ENCODE peak calls at places on chromosomes 5 and 9, in six cellular contexts. One of them, this sample, is unnamed. For H3K9me3, the result is how much of the 10 kb centered on the place peaks cover.

GRCh38 chr9:14222149-14222835 is 91.6 kb downstream of the NFIB start:
- DNase-seq in body of pancreas: no peak
- DNase-seq in tibial nerve: no peak
- DNase-seq in ovary: no peak
- DNase-seq in mammary epithelial cell: no peak
- DNase-seq in adrenal gland: no peak
- DNase-seq in this sample: no peak

GRCh38 chr9:99239341-99240055 is 17.4 kb downstream of the SEC61B start:
- DNase-seq in mammary epithelial cell: peak
- DNase-seq in adrenal gland: no peak
- DNase-seq in ovary: no peak
- DNase-seq in tibial nerve: no peak
- DNase-seq in body of pancreas: no peak
- DNase-seq in this sample: no peak

GRCh38 chr5:144484124-144484897 is 313.6 kb downstream of the KCTD16 start:
- DNase-seq in adrenal gland: no peak
- DNase-seq in body of pancreas: no peak
- DNase-seq in ovary: no peak
- DNase-seq in mammary epithelial cell: peak
- DNase-seq in tibial nerve: no peak
- DNase-seq in this sample: no peak

GRCh38 chr9:119003218-119003617 is 366.0 kb downstream of the BRINP1 start:
- DNase-seq in ovary: no peak
- DNase-seq in tibial nerve: no peak
- DNase-seq in adrenal gland: no peak
- DNase-seq in mammary epithelial cell: no peak
- DNase-seq in body of pancreas: no peak
- DNase-seq in this sample: no peak

GRCh38 chr5:112238473-112238872 is 180.6 kb downstream of the EPB41L4A start:
- DNase-seq in mammary epithelial cell: no peak
- DNase-seq in tibial nerve: no peak
- DNase-seq in body of pancreas: no peak
- DNase-seq in ovary: no peak
- DNase-seq in adrenal gland: no peak
- DNase-seq in this sample: no peak

GRCh38 chr5:172648008-172648359 is 6.9 kb downstream of the NEURL1B start:
- DNase-seq in ovary: no peak
- DNase-seq in body of pancreas: no peak
- DNase-seq in mammary epithelial cell: peak
- DNase-seq in adrenal gland: no peak
- DNase-seq in tibial nerve: no peak
- DNase-seq in this sample: no peak

GRCh38 chr5:14250094-14250777 is 107.1 kb downstream of the TRIO start:
- DNase-seq in adrenal gland: peak
- DNase-seq in tibial nerve: peak
- DNase-seq in body of pancreas: peak
- DNase-seq in mammary epithelial cell: peak
- DNase-seq in ovary: peak
- DNase-seq in this sample: peak

GRCh38 chr9:120735009-120735408 is 20.7 kb upstream of the MEGF9 start:
- DNase-seq in adrenal gland: no peak
- DNase-seq in ovary: no peak
- DNase-seq in mammary epithelial cell: no peak
- DNase-seq in tibial nerve: no peak
- DNase-seq in body of pancreas: no peak
- DNase-seq in this sample: no peak

GRCh38 chr9:114879165-114879564 is 51.2 kb downstream of the TNFSF8 start:
- DNase-seq in adrenal gland: no peak
- DNase-seq in mammary epithelial cell: no peak
- DNase-seq in tibial nerve: no peak
- DNase-seq in body of pancreas: no peak
- DNase-seq in ovary: no peak
- DNase-seq in this sample: no peak

GRCh38 chr5:6868170-6868569 is 154.9 kb downstream of the TENT4A start:
- DNase-seq in adrenal gland: no peak
- DNase-seq in ovary: no peak
- DNase-seq in mammary epithelial cell: no peak
- DNase-seq in tibial nerve: no peak
- DNase-seq in body of pancreas: no peak
- DNase-seq in this sample: no peak

GRCh38 chr5:131587541-131587940 is 47.5 kb downstream of the RAPGEF6 start:
- DNase-seq in body of pancreas: no peak
- DNase-seq in mammary epithelial cell: peak
- DNase-seq in adrenal gland: no peak
- DNase-seq in ovary: no peak
- DNase-seq in tibial nerve: no peak
- DNase-seq in this sample: no peak

GRCh38 chr5:132386644-132387286 is 17.3 kb downstream of the SLC22A5 start:
- DNase-seq in adrenal gland: peak
- DNase-seq in ovary: peak
- DNase-seq in tibial nerve: peak
- DNase-seq in mammary epithelial cell: peak
- DNase-seq in body of pancreas: peak
- DNase-seq in this sample: peak

DNA sequence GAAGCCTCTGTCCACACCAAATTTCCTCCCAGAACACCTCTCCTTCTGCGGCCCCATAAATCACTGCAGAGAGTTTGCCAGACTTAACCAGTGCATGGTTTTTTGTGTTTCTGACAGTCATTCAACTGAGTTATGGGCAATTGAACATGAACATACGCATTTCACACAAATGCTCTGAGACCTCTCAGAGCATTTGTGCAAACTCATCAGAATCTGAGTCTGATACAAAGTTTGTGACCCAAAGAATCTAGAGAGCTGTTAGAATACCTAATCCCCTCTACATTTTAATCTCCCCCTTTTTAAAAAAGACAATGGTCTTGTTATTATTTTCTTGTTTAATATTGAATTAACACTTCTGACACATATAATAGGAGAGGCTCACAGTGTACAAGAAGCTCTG is 416.9 kb upstream of the SMARCA2 start:
- DNase-seq in body of pancreas: no peak
- DNase-seq in ovary: no peak
- DNase-seq in adrenal gland: no peak
- DNase-seq in tibial nerve: no peak
- DNase-seq in mammary epithelial cell: no peak
- DNase-seq in this sample: no peak
- H3K9me3 ChIP-seq in body of pancreas: under half
- H3K9me3 ChIP-seq in ovary: under half
- H3K9me3 ChIP-seq in adrenal gland: under half
- H3K9me3 ChIP-seq in tibial nerve: under half
- H3K9me3 ChIP-seq in mammary epithelial cell: under half
- H3K9me3 ChIP-seq in this sample: under half

DNA sequence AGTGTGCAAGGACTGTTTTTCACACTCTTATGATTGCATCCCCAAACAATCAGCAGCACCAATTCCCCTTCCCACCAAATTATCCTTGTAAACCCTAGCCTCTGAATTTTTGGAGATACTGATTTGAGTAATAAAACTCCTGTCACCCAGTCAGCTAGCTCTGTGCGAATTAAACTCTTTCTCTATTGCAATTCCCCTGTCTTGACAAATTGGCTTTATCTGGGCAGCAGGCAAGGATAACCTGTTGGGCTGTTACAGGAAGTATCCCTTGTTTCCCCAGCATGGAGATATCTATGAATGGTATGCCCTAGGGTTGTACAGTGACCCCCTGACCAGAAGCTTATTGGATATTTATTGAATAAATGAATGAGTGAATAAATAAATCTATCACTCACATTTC is 80.8 kb downstream of the PTCD2 start:
- DNase-seq in tibial nerve: no peak
- DNase-seq in ovary: no peak
- DNase-seq in adrenal gland: no peak
- DNase-seq in mammary epithelial cell: no peak
- DNase-seq in body of pancreas: no peak
- DNase-seq in this sample: no peak
- H3K9me3 ChIP-seq in tibial nerve: under half
- H3K9me3 ChIP-seq in ovary: under half
- H3K9me3 ChIP-seq in adrenal gland: under half
- H3K9me3 ChIP-seq in mammary epithelial cell: under half
- H3K9me3 ChIP-seq in body of pancreas: under half
- H3K9me3 ChIP-seq in this sample: under half

DNA sequence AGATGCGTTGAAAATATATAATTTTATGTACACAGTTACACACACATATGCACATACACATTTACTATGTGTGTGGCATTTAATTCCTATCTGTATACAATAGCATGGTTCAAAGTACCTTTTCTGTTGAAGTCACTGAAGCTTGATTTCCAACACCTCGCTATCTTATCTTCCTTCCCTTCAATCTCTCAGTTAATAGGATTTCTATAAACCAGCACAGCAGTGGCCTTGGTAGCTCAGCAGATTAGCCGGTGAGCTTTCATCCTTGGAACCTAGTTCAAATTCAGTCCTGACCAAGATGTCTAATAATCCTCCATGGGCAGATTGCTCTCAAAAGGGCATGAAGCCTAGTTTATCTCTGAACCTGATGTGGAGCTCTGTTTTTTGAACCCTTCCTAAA is 2389.5 kb downstream of the MAT2B start:
- DNase-seq in adrenal gland: no peak
- DNase-seq in ovary: no peak
- DNase-seq in mammary epithelial cell: no peak
- DNase-seq in tibial nerve: no peak
- DNase-seq in body of pancreas: no peak
- DNase-seq in this sample: no peak
- H3K9me3 ChIP-seq in adrenal gland: under half
- H3K9me3 ChIP-seq in ovary: under half
- H3K9me3 ChIP-seq in mammary epithelial cell: under half
- H3K9me3 ChIP-seq in tibial nerve: under half
- H3K9me3 ChIP-seq in body of pancreas: under half
- H3K9me3 ChIP-seq in this sample: under half

GRCh38 chr9:95193067-95193466 is 124.4 kb downstream of the FANCC start:
- DNase-seq in tibial nerve: no peak
- DNase-seq in body of pancreas: no peak
- DNase-seq in mammary epithelial cell: no peak
- DNase-seq in adrenal gland: no peak
- DNase-seq in ovary: no peak
- DNase-seq in this sample: no peak
- H3K9me3 ChIP-seq in tibial nerve: under half
- H3K9me3 ChIP-seq in body of pancreas: under half
- H3K9me3 ChIP-seq in mammary epithelial cell: under half
- H3K9me3 ChIP-seq in adrenal gland: under half
- H3K9me3 ChIP-seq in ovary: under half
- H3K9me3 ChIP-seq in this sample: under half

GRCh38 chr5:1276930-1277329 is 17.9 kb downstream of the TERT start:
- DNase-seq in body of pancreas: no peak
- DNase-seq in adrenal gland: no peak
- DNase-seq in ovary: no peak
- DNase-seq in tibial nerve: no peak
- DNase-seq in mammary epithelial cell: no peak
- DNase-seq in this sample: no peak

GRCh38 chr5:1272201-1272600 is 22.7 kb downstream of the TERT start:
- DNase-seq in ovary: no peak
- DNase-seq in adrenal gland: no peak
- DNase-seq in mammary epithelial cell: no peak
- DNase-seq in tibial nerve: no peak
- DNase-seq in body of pancreas: no peak
- DNase-seq in this sample: no peak

GRCh38 chr5:1273745-1274144 is 21.1 kb downstream of the TERT start:
- DNase-seq in ovary: no peak
- DNase-seq in tibial nerve: no peak
- DNase-seq in adrenal gland: no peak
- DNase-seq in mammary epithelial cell: no peak
- DNase-seq in body of pancreas: no peak
- DNase-seq in this sample: no peak

GRCh38 chr5:1277331-1277730 is 17.5 kb downstream of the TERT start:
- DNase-seq in adrenal gland: no peak
- DNase-seq in tibial nerve: no peak
- DNase-seq in mammary epithelial cell: no peak
- DNase-seq in ovary: no peak
- DNase-seq in body of pancreas: no peak
- DNase-seq in this sample: no peak

DNA sequence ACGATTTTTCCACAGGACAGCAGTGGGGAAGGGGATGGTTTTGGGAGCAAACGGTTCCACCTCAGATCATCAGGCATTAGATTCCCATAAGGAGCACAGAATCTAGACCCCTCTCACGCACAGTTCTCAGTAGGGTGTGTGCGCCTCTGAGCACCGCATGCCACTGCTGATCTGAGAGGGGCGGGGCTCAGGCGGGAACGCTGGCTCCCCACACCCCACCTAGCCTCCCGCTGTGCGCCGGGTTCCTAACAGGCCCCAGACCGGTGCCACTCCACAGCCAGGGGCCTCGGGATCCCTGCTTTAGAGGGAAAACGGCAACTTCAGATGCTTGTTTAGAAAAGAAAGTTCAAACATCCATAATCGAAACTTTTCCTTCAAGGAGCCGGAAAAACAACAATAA is 20.4 kb downstream of the TERT start:
- DNase-seq in tibial nerve: no peak
- DNase-seq in body of pancreas: no peak
- DNase-seq in ovary: no peak
- DNase-seq in mammary epithelial cell: no peak
- DNase-seq in adrenal gland: no peak
- DNase-seq in this sample: no peak
- H3K9me3 ChIP-seq in tibial nerve: under half
- H3K9me3 ChIP-seq in body of pancreas: under half
- H3K9me3 ChIP-seq in ovary: under half
- H3K9me3 ChIP-seq in mammary epithelial cell: under half
- H3K9me3 ChIP-seq in adrenal gland: under half
- H3K9me3 ChIP-seq in this sample: under half

GRCh38 chr5:135329101-135329912 is 69.7 kb downstream of the MACROH2A1 start:
- DNase-seq in adrenal gland: no peak
- DNase-seq in body of pancreas: no peak
- DNase-seq in tibial nerve: no peak
- DNase-seq in ovary: no peak
- DNase-seq in mammary epithelial cell: no peak
- DNase-seq in this sample: no peak

GRCh38 chr5:135327429-135328127 is 71.5 kb downstream of the MACROH2A1 start:
- DNase-seq in ovary: no peak
- DNase-seq in mammary epithelial cell: no peak
- DNase-seq in adrenal gland: no peak
- DNase-seq in body of pancreas: no peak
- DNase-seq in tibial nerve: no peak
- DNase-seq in this sample: no peak

GRCh38 chr5:135326296-135327240 is 72.5 kb downstream of the MACROH2A1 start:
- DNase-seq in ovary: no peak
- DNase-seq in body of pancreas: no peak
- DNase-seq in tibial nerve: no peak
- DNase-seq in mammary epithelial cell: no peak
- DNase-seq in adrenal gland: no peak
- DNase-seq in this sample: no peak

GRCh38 chr5:135329913-135330797 is 68.9 kb downstream of the MACROH2A1 start:
- DNase-seq in ovary: no peak
- DNase-seq in adrenal gland: no peak
- DNase-seq in mammary epithelial cell: no peak
- DNase-seq in body of pancreas: no peak
- DNase-seq in tibial nerve: no peak
- DNase-seq in this sample: no peak

GRCh38 chr5:135328128-135328687 is 70.8 kb downstream of the MACROH2A1 start:
- DNase-seq in ovary: no peak
- DNase-seq in adrenal gland: no peak
- DNase-seq in mammary epithelial cell: no peak
- DNase-seq in body of pancreas: no peak
- DNase-seq in tibial nerve: no peak
- DNase-seq in this sample: no peak
- H3K9me3 ChIP-seq in ovary: under half
- H3K9me3 ChIP-seq in adrenal gland: under half
- H3K9me3 ChIP-seq in mammary epithelial cell: under half
- H3K9me3 ChIP-seq in body of pancreas: under half
- H3K9me3 ChIP-seq in tibial nerve: under half
- H3K9me3 ChIP-seq in this sample: under half

This sample was measured in heart right ventricle.